ENCODE peak calls at places on chromosomes 3 and 15, in seven cellular contexts. F, N, X, S, L, G and M are unnamed samples. For H3K4me1 and H3K9me3, the result is how much of the 10 kb centered on the place peaks cover.

GRCh38 chr15:62549345-62549970 is 384.4 kb upstream of the C2CD4B start:
- DNase-seq in S (peak), G (no peak), L (peak), F (peak), X (peak), N (no peak), M (peak)

GRCh38 chr3:13420051-13420816 is at the start of gene NUP210:
- DNase-seq in F (peak), G (no peak), L (peak), X (peak), S (no peak), N (no peak), M (peak)

GRCh38 chr15:65184305-65184943 is 718 bp downstream of the CLPX start:
- DNase-seq in G (peak), S (peak), N (peak), L (peak), X (peak), F (peak), M (peak)

GRCh38 chr15:31974855-31975421 is 55.4 kb upstream of the CHRNA7 start:
- DNase-seq in F (peak), N (no peak), X (peak), S (peak), G (no peak), L (peak), M (peak)

GRCh38 chr3:38031022-38031994 is 1.9 kb upstream of the PLCD1 start:
- DNase-seq in G (peak), F (peak), X (peak), N (no peak), L (no peak), S (peak), M (no peak)

GRCh38 chr3:54556630-54557029 is 371.2 kb downstream of the LRTM1 start:
- DNase-seq in L (no peak), F (no peak), G (no peak), N (no peak), X (no peak), S (no peak), M (no peak)

GRCh38 chr3:94616833-94617232 is 554.0 kb downstream of the NSUN3 start:
- DNase-seq in N (no peak), X (no peak), L (no peak), S (no peak), G (no peak), F (peak), M (no peak)

GRCh38 chr3:61561374-61562041 is at the start of gene PTPRG:
- DNase-seq in F (peak), L (peak), S (peak), N (peak), G (peak), X (peak), M (peak)

GRCh38 chr3:146163584-146163983 is 2.6 kb upstream of the PLOD2 start:
- DNase-seq in X (no peak), L (no peak), S (peak), N (no peak), F (peak), G (no peak), M (no peak)

GRCh38 chr3:172216267-172216666 is 176.9 kb downstream of the FNDC3B start:
- DNase-seq in N (no peak), F (no peak), X (no peak), L (no peak), G (no peak), S (no peak), M (no peak)

GRCh38 chr3:94303897-94304296 is 241.0 kb downstream of the NSUN3 start:
- DNase-seq in L (no peak), X (no peak), G (no peak), N (no peak), S (peak), F (no peak), M (no peak)

GRCh38 chr3:108437439-108437838 is 73.0 kb downstream of the MYH15 start:
- DNase-seq in N (no peak), X (peak), S (no peak), L (peak), G (no peak), F (no peak), M (no peak)

GRCh38 chr15:70708839-70709238 is 54.5 kb downstream of the UACA start:
- DNase-seq in L (no peak), G (no peak), F (no peak), S (no peak), N (no peak), X (no peak), M (no peak)

GRCh38 chr3:58299839-58300516 is 6.1 kb upstream of the RPP14 start:
- DNase-seq in N (no peak), L (no peak), G (no peak), F (no peak), S (peak), X (no peak), M (no peak)

GRCh38 chr15:65372787-65373067 is 5.1 kb downstream of the IGDCC3 start:
- DNase-seq in L (no peak), S (no peak), G (no peak), F (no peak), N (no peak), X (no peak), M (no peak)

GRCh38 chr15:63348392-63348791 is 33.3 kb downstream of the CA12 start:
- DNase-seq in G (peak), L (peak), X (peak), N (no peak), S (peak), F (no peak), M (no peak)

GRCh38 chr3:178277605-178278004 is 258.6 kb upstream of the KCNMB2 start:
- DNase-seq in N (no peak), L (no peak), F (no peak), S (no peak), X (peak), G (no peak), M (no peak)

DNA sequence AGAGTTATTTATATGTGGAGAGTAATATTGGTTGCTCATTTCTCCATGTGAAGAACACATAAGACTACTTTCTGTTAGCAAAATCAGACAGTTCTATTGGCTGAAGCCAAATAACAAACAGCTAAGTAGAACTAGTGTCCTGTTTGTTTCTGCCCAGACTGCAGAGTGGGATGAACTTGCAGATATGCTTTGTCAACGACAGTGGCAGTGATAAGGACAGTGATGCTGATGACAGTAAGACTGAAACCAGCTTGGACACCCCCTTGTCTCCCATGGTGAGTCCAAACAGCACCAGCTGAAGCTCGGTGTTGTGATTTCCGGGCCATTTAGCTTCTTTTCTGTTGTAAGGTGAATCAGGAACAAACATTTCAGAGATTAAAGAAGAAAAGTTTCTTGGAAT is 102.6 kb upstream of the IL12A start:
- DNase-seq in X (no peak), F (no peak), G (no peak), S (no peak), L (no peak), N (no peak), M (no peak)
- H3K4me1 ChIP-seq in X (under half), F (under half), G (under half), S (under half), L (under half), N (under half), M (under half)

DNA sequence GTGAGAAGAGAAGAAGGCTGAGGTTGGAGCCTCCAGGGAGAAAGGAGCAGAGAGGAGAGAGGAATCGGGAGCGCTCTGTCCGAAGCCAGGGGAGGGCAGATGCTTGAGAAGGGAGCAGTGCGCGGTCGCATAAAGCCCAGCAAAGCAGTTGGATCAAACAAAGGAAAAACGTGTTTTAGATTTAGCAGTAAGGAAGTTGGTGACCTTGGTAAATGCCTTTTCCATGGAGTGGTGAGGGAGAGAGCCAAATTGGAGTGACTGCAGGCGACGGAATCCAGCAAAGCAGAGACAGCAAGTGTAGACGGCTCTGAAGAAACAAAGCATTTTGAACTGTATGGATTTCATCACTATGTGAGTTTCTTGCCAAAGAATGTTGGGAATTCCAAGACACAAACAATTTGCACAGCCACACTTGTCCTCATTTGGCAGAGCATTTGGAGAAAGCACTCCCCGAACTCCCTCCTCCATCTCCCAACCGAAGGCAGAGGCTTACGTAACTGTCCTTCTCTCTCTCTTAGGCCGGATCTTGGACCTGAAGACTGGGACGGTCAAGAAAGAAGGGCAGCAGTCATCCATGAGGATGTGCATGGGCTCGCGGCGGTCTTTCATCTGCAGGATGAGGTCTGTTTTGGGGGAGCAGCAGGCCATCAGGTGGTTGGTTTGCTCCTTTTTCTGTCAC is 103.6 kb downstream of the ARNT2 start:
- DNase-seq in G (no peak), S (peak), X (no peak), N (peak), L (no peak), F (no peak), M (no peak)
- H3K4me3 ChIP-seq in G (no peak), S (peak), X (no peak), N (no peak), L (no peak), F (no peak), M (no peak)

GRCh38 chr3:186648851-186649250 is 8.7 kb downstream of the FETUB start:
- DNase-seq in S (no peak), F (no peak), L (no peak), X (no peak), G (no peak), N (no peak), M (no peak)

GRCh38 chr3:186646841-186647240 is 6.6 kb downstream of the FETUB start:
- DNase-seq in X (no peak), F (no peak), L (no peak), G (no peak), N (no peak), S (no peak), M (no peak)

GRCh38 chr3:186643493-186643892 is 3.3 kb downstream of the FETUB start:
- DNase-seq in F (no peak), X (no peak), N (no peak), S (no peak), L (no peak), G (no peak), M (no peak)

GRCh38 chr3:186644683-186645082 is 4.5 kb downstream of the FETUB start:
- DNase-seq in S (no peak), X (no peak), N (no peak), G (no peak), F (no peak), L (no peak), M (peak)

GRCh38 chr3:186646106-186646505 is 5.9 kb downstream of the FETUB start:
- DNase-seq in X (no peak), N (no peak), F (no peak), G (no peak), L (no peak), S (no peak), M (no peak)
- H3K9me3 ChIP-seq in X (under half), N (under half), F (under half), G (under half), L (under half), S (under half), M (under half)

DNA sequence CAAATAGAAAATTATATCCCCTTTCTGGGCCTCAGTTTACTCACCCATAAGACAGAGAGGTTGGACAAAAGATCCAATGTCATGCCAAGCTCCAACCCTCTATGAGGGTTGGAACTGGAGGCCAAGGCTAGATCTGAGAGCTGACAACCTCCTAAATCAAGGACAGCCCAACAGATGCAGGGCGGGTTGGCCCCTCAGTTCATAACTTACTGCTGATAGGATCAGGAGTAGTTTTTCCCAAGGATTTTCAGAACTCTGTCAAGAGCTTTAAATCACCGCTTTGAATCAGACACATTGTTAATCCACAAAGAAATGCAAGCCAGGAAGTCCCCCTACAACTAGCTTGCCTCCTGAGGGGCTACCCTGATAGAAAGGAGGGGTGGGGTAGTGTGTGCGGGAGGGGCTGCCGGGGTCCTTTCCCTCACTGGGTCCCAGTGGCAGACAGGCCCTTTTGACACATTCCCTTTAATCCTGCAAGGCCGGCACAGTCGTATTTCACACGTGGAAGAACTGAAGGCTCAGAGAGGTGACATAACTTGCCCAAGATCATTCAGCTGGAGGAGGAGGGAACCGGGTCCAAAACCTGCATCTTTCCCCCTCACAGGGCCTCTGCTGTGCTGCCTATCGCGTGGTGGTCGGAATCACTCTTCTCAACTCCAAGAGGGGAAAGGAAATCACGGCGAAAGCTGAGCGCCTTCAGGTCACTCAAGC is 21.4 kb downstream of the BMF start:
- DNase-seq in L (no peak), G (no peak), X (no peak), F (no peak), N (no peak), S (no peak), M (no peak)
- H3K4me1 ChIP-seq in L (half or more), G (under half), X (under half), F (under half), N (under half), S (under half), M (half or more)

DNA sequence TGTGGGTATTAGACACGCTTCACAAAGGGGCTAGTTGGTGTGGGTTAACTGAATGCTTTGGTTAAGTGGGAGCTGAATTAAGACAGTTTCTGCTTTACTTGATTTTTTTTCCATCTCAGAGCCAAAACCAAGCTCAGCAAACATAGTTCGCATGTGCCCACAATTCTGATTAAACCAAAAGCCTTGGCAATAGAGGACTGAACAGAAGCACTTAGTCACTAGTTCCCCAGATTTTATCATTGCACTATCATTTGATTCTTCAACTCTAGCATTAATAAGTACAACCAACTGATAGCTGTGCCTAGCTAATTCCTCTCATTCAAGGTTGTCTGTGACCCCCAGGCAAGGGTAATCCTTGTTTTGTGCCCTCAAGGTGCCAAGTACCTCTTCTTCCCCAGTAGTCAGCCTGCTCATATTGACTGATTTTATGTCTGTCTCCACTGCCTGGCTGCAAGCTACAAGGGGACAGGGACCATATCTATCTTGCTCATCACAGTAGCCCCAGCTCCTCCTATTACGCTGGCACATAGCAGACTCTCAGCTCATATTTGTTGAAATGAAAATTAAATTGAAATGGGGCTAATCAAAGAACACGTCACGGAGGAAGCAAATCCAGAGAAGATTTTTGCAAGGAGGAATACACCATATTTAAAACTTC is 9.9 kb upstream of the ARHGEF3 start:
- DNase-seq in G (no peak), N (no peak), X (no peak), L (no peak), F (no peak), S (no peak), M (no peak)
- H3K4me3 ChIP-seq in G (no peak), N (no peak), X (no peak), L (no peak), F (no peak), S (no peak), M (no peak)

GRCh38 chr15:82995938-82996337 is 9.9 kb downstream of the RAMAC start:
- DNase-seq in L (no peak), N (no peak), S (peak), X (no peak), F (no peak), G (no peak), M (no peak)
- H3K9me3 ChIP-seq in L (under half), N (under half), S (under half), X (under half), F (under half), G (under half), M (under half)

GRCh38 chr15:96350884-96351639 is 20.6 kb downstream of the NR2F2 start:
- DNase-seq in X (no peak), S (no peak), F (no peak), L (no peak), N (no peak), G (no peak), M (no peak)

GRCh38 chr15:96350321-96350720 is 19.8 kb downstream of the NR2F2 start:
- DNase-seq in F (no peak), S (no peak), G (no peak), L (no peak), X (no peak), N (no peak), M (no peak)

GRCh38 chr15:96349034-96349932 is 18.8 kb downstream of the NR2F2 start:
- DNase-seq in X (no peak), G (peak), S (no peak), L (no peak), F (no peak), N (no peak), M (no peak)

GRCh38 chr15:96348112-96349027 is 17.9 kb downstream of the NR2F2 start:
- DNase-seq in X (no peak), S (no peak), N (peak), L (no peak), G (peak), F (no peak), M (no peak)

DNA sequence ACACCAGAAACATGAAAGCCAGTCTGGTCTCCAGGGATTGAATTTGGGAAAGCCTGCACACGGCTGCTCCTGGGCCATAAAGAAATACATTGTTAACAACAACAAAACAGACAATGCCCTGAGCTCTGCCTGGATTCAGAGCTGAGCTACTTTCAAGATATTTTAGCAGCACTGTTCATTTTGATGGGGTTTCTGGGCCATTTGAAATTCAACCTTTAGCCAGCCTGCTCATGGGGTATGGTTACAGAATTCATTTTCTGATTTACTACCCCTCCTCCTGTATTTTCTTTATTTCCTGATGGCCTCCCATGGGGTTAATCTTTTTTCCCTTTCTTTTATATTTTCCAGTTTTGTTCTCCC is 19.4 kb downstream of the NR2F2 start:
- DNase-seq in X (no peak), G (no peak), S (no peak), N (no peak), F (no peak), L (no peak), M (no peak)
- H3K4me1 ChIP-seq in X (under half), G (under half), S (under half), N (under half), F (under half), L (under half), M (under half)

DNA sequence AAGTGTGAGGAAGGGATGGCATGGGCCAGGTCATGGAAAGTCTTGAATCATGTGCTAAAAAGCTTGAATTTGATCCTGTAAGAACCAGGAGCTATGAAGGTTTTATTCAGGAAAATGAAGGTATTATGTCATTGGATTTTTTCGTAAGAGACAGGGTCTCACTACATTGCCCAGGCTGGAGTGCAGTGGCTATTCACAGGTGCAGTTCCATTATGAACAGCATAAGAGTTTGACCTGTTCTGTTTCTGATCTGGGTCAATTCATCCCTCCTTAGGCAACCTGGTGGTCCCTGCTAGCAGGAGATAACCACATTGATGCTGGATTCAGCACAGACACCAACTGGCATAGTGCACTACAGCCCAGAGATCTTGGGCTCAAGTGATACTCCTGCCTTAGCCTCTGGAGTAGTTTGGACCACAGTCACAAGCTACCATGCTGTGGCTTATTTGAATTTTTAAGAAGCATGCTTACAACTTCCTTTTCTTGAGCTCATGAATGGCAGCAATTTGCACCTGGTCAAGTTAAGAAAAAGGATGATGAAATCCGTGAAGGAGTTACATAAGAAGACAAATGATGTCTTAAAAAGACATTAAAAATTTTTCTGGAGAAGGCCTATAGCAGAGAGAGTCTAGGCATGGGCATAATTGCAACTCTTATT is 79.1 kb downstream of the CADPS start:
- DNase-seq in N (no peak), X (no peak), S (no peak), L (no peak), G (no peak), F (no peak), M (no peak)
- H3K4me3 ChIP-seq in N (no peak), X (no peak), S (no peak), L (no peak), G (no peak), F (no peak), M (no peak)

GRCh38 chr15:20367093-20367492 is 174.5 kb downstream of the GOLGA6L6 start:
- DNase-seq in N (no peak), F (no peak), X (no peak), S (no peak), L (no peak), G (no peak), M (no peak)
- H3K9me3 ChIP-seq in N (under half), F (under half), X (under half), S (under half), L (under half), G (under half), M (under half)